ENCODE peak calls at places on chromosomes 13 and 19, in four cellular contexts. B is progenitor cell of endocrine pancreas, D is psoas muscle, N is pancreas. K is an unnamed sample.

GRCh38 chr13:93603043-93603442 is 376.4 kb downstream of the GPC6 start:
- DNase-seq in B (no peak), D (no peak), N (no peak), K (no peak)

GRCh38 chr13:20192470-20193141 is at the start of gene GJB2:
- DNase-seq in B (no peak), D (no peak), N (peak; percentile 70), K (no peak)

GRCh38 chr19:50658438-50659317 is 9.4 kb downstream of the C19orf81 start:
- DNase-seq in B (peak; percentile 83), D (peak; percentile 60), N (peak; percentile 74), K (no peak)

GRCh38 chr13:105346141-105346766 is 1189.2 kb downstream of the EFNB2 start:
- DNase-seq in B (no peak), D (no peak), N (no peak), K (no peak)

GRCh38 chr13:112859817-112860190 is 109.2 kb upstream of the MCF2L start:
- DNase-seq in B (no peak), D (peak; percentile 55), N (no peak), K (no peak)

GRCh38 chr13:20492036-20492435 is 33.6 kb downstream of the CRYL1 start:
- DNase-seq in B (no peak), D (no peak), N (no peak), K (no peak)

GRCh38 chr19:32866061-32866460 is 3.5 kb downstream of the SLC7A9 start:
- DNase-seq in B (no peak), D (no peak), N (no peak), K (no peak)

GRCh38 chr13:74062933-74063332 is 71.3 kb downstream of the KLF12 start:
- DNase-seq in B (no peak), D (peak; percentile 77), N (no peak), K (no peak)

GRCh38 chr19:11821474-11821873 is 7.4 kb downstream of the ZNF440 start:
- DNase-seq in B (no peak), D (no peak), N (no peak), K (no peak)

DNA sequence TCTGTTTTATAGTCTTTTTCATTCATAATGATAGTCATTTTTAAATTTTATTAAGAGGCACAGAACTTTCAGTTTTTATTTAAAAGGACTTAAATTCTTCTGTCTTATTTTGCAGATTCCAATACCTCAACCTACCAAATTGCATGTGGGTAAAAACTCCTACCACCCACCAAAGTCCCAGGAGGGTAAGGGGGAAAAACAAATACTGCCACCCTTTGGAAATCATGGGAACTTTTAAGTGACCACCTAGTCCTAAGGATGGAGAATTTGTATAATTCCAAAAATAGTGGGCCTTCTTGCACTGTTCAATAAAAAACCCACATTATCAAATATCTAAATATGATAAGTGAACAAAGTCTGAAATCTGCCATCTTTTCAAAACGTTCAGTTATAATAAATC is 9.7 kb downstream of the SUPT20H start:
- DNase-seq in B (no peak), D (no peak), N (no peak), K (no peak)
- TF ChIP-seq CTCF in B (peak; percentile 17), D (no peak), N (no peak), K (no peak)

GRCh38 chr19:18069383-18069782 is 17.4 kb downstream of the IL12RB1 start:
- DNase-seq in B (no peak), D (no peak), N (no peak), K (no peak)

GRCh38 chr19:18073197-18073596 is 13.5 kb downstream of the IL12RB1 start:
- DNase-seq in B (no peak), D (no peak), N (no peak), K (no peak)

GRCh38 chr19:18072335-18072734 is 14.4 kb downstream of the IL12RB1 start:
- DNase-seq in B (no peak), D (no peak), N (no peak), K (no peak)

GRCh38 chr19:18070181-18070580 is 16.6 kb downstream of the IL12RB1 start:
- DNase-seq in B (no peak), D (no peak), N (no peak), K (no peak)

DNA sequence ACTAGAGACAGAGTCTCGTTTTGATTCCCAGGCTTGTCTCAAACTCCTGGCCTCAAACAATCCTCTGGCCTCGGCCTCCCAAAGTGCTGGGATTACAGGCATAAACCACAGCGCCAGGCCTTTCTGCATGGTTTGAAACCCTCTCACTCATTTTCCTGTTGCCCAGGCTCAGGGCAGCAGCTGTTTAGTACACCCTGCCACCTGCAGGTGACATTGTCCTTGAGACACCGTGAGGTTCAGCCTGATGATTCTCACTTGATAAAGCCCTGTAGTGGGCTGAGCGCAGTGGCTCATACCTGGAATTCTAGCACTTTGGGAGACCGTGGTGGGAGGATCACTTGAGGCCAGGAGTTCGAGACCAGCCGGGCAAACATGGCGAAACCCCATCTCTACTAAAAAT is 12.5 kb downstream of the IL12RB1 start:
- DNase-seq in B (no peak), D (no peak), N (no peak), K (no peak)
- TF ChIP-seq CTCF in B (peak; percentile 24), D (no peak), N (no peak), K (no peak)

GRCh38 chr13:38399540-38399939 is 49.9 kb downstream of the UFM1 start:
- DNase-seq in B (no peak), D (no peak), N (no peak), K (no peak)
- TF ChIP-seq CTCF in B (no peak), D (no peak), N (no peak), K (no peak)

GRCh38 chr19:35721374-35721773 is 3.6 kb downstream of the KMT2B start:
- DNase-seq in B (no peak), D (no peak), N (no peak), K (no peak)
- TF ChIP-seq CTCF in B (no peak), D (no peak), N (no peak), K (no peak)

GRCh38 chr19:54462713-54463530 is 656 bp downstream of the LENG9 start:
- DNase-seq in B (no peak), D (peak; percentile 82), N (peak; percentile 85), K (no peak)
- TF ChIP-seq CTCF in B (peak; percentile 20), D (no peak), N (no peak), K (peak; percentile 6)

GRCh38 chr19:7327802-7328201 is 20.9 kb upstream of the ARHGEF18 start:
- DNase-seq in B (no peak), D (no peak), N (no peak), K (no peak)

GRCh38 chr19:7333198-7334118 is 15.3 kb upstream of the ARHGEF18 start:
- DNase-seq in B (no peak), D (no peak), N (peak; percentile 52), K (no peak)

GRCh38 chr19:7326105-7326877 is 22.4 kb upstream of the ARHGEF18 start:
- DNase-seq in B (no peak), D (no peak), N (no peak), K (no peak)

GRCh38 chr19:7331446-7331845 is 17.3 kb upstream of the ARHGEF18 start:
- DNase-seq in B (no peak), D (no peak), N (no peak), K (no peak)

DNA sequence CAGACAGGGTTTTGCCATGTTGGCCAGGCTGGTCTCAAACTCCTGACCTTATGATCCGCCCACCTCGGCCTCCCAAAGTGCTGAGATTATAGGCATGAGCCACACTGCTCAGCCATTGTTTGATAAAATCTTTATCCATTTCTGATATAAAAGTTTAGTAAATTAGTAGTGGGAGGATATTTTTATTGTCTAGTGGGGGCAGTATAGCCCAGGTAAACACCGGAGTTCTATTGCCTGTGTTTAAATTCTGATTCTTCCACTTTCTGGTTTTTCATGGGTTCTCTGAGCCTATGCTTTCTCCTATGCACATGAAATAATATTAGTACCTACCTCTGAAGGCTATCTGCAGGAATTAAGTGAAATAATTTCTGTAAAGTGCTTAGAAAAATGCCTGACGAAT is 20.1 kb upstream of the ARHGEF18 start:
- DNase-seq in B (no peak), D (no peak), N (no peak), K (no peak)
- TF ChIP-seq CTCF in B (no peak), D (no peak), N (no peak), K (no peak)

GRCh38 chr13:48860369-48860768 is 115.3 kb upstream of the FNDC3A start:
- DNase-seq in B (no peak), D (no peak), N (no peak), K (no peak)

GRCh38 chr13:48864100-48864499 is 111.6 kb upstream of the FNDC3A start:
- DNase-seq in B (no peak), D (no peak), N (no peak), K (no peak)

GRCh38 chr13:48862572-48862971 is 113.1 kb upstream of the FNDC3A start:
- DNase-seq in B (no peak), D (no peak), N (no peak), K (no peak)

DNA sequence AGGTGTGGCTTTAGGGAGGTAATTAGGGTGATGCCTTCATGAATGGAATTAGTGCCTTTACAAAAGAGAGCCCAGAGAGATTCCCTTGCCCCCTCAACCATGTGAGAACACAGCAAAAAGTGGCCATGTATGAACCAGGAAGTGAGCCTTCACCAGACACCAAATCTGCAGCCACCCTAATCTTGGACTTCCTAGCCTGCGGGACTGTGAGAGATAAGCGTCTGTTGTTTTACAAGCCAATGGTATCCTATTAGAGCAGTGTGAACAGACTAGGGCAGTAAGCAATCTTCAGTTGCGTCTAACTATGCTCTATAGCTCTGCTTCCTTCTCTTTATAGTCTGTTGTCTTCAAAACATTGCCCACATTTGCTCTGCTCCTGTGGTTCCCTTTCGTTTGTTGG is 109.5 kb upstream of the FNDC3A start:
- DNase-seq in B (no peak), D (no peak), N (no peak), K (no peak)
- TF ChIP-seq CTCF in B (no peak), D (no peak), N (no peak), K (no peak)

GRCh38 chr19:29202281-29202680 is 10.7 kb downstream of the UQCRFS1 start:
- DNase-seq in B (no peak), D (no peak), N (no peak), K (peak; percentile 57)
- TF ChIP-seq CTCF in B (no peak), D (no peak), N (no peak), K (no peak)

GRCh38 chr19:10565028-10565566 is 713 bp downstream of the KRI1 start:
- DNase-seq in B (peak; percentile 34), D (peak; percentile 67), N (no peak), K (no peak)

GRCh38 chr19:10567696-10568443 is 909 bp downstream of the CDKN2D start:
- DNase-seq in B (no peak), D (no peak), N (no peak), K (no peak)

GRCh38 chr19:10566408-10566657 is 523 bp upstream of the KRI1 start:
- DNase-seq in B (no peak), D (no peak), N (no peak), K (no peak)

GRCh38 chr19:10566658-10567410 is 1.0 kb upstream of the KRI1 start:
- DNase-seq in B (no peak), D (peak; percentile 63), N (no peak), K (no peak)

GRCh38 chr19:10565567-10566407 is at the start of gene KRI1:
- DNase-seq in B (peak; percentile 97), D (peak; percentile 99), N (peak; percentile 98), K (peak; percentile 100)
- TF ChIP-seq CTCF in B (peak; percentile 57), D (peak; percentile 33), N (peak; percentile 14), K (no peak)

GRCh38 chr19:5367530-5368133 is 27.0 kb upstream of the PTPRS start:
- DNase-seq in B (no peak), D (no peak), N (no peak), K (no peak)

GRCh38 chr19:5372572-5373200 is 32.1 kb upstream of the PTPRS start:
- DNase-seq in B (no peak), D (no peak), N (no peak), K (no peak)

GRCh38 chr19:5369304-5369703 is 28.7 kb upstream of the PTPRS start:
- DNase-seq in B (no peak), D (no peak), N (no peak), K (no peak)

GRCh38 chr19:5365905-5366304 is 25.3 kb upstream of the PTPRS start:
- DNase-seq in B (no peak), D (no peak), N (no peak), K (no peak)

GRCh38 chr19:5369962-5370367 is 29.4 kb upstream of the PTPRS start:
- DNase-seq in B (peak; percentile 82), D (no peak), N (peak; percentile 86), K (no peak)
- TF ChIP-seq CTCF in B (peak; percentile 85), D (peak; percentile 16), N (peak; percentile 46), K (peak; percentile 51)

K was measured in esophagus muscularis mucosa.